ENCODE peak calls at places on chromosomes 12 and 14, in seven cellular contexts. One of them, this sample, is unnamed.
A peak's percentile ranks its signal among the peaks of the same experiment; 100 is the strongest.

GRCh38 chr12:27653661-27654060 is 42.6 kb upstream of the REP15 start:
- DNase-seq in stimulated activated CD4-positive, alpha-beta T cell treated with anti-CD3 and anti-CD28 coated beads, Interleukin-4, amount 100 ng/mL, for 24 hours: no peak
- DNase-seq in aorta: no peak
- DNase-seq in GM03348: no peak
- DNase-seq in GM13976: no peak
- DNase-seq in NCI-H345: no peak
- DNase-seq in nucleus accumbens: no peak
- DNase-seq in this sample: no peak

GRCh38 chr14:63492391-63492790 is 50.8 kb downstream of the PPP2R5E start:
- DNase-seq in GM13976: no peak
- DNase-seq in NCI-H345: no peak
- DNase-seq in nucleus accumbens: no peak
- DNase-seq in stimulated activated CD4-positive, alpha-beta T cell treated with anti-CD3 and anti-CD28 coated beads, Interleukin-4, amount 100 ng/mL, for 24 hours: no peak
- DNase-seq in GM03348: peak; percentile 71
- DNase-seq in aorta: no peak
- DNase-seq in this sample: no peak

GRCh38 chr12:54634795-54635194 is at the start of gene LACRT:
- DNase-seq in GM13976: no peak
- DNase-seq in nucleus accumbens: no peak
- DNase-seq in stimulated activated CD4-positive, alpha-beta T cell treated with anti-CD3 and anti-CD28 coated beads, Interleukin-4, amount 100 ng/mL, for 24 hours: no peak
- DNase-seq in aorta: no peak
- DNase-seq in GM03348: no peak
- DNase-seq in NCI-H345: no peak
- DNase-seq in this sample: no peak

GRCh38 chr12:114408881-114409795 is 3.2 kb upstream of the TBX5 start:
- DNase-seq in NCI-H345: no peak
- DNase-seq in stimulated activated CD4-positive, alpha-beta T cell treated with anti-CD3 and anti-CD28 coated beads, Interleukin-4, amount 100 ng/mL, for 24 hours: no peak
- DNase-seq in nucleus accumbens: no peak
- DNase-seq in GM13976: peak; percentile 29
- DNase-seq in GM03348: peak; percentile 68
- DNase-seq in aorta: no peak
- DNase-seq in this sample: no peak

GRCh38 chr14:68879321-68879781 is 86.5 kb upstream of the ZFP36L1 start:
- DNase-seq in GM13976: no peak
- DNase-seq in GM03348: no peak
- DNase-seq in NCI-H345: no peak
- DNase-seq in stimulated activated CD4-positive, alpha-beta T cell treated with anti-CD3 and anti-CD28 coated beads, Interleukin-4, amount 100 ng/mL, for 24 hours: no peak
- DNase-seq in nucleus accumbens: no peak
- DNase-seq in aorta: no peak
- DNase-seq in this sample: no peak

GRCh38 chr14:100077441-100077840 is 12.2 kb downstream of the EVL start:
- DNase-seq in aorta: no peak
- DNase-seq in stimulated activated CD4-positive, alpha-beta T cell treated with anti-CD3 and anti-CD28 coated beads, Interleukin-4, amount 100 ng/mL, for 24 hours: no peak
- DNase-seq in nucleus accumbens: no peak
- DNase-seq in NCI-H345: no peak
- DNase-seq in GM03348: no peak
- DNase-seq in GM13976: no peak
- DNase-seq in this sample: no peak

GRCh38 chr14:58887931-58888330 is 250.2 kb downstream of the DACT1 start:
- DNase-seq in GM03348: no peak
- DNase-seq in NCI-H345: no peak
- DNase-seq in aorta: no peak
- DNase-seq in nucleus accumbens: no peak
- DNase-seq in stimulated activated CD4-positive, alpha-beta T cell treated with anti-CD3 and anti-CD28 coated beads, Interleukin-4, amount 100 ng/mL, for 24 hours: no peak
- DNase-seq in GM13976: no peak
- DNase-seq in this sample: no peak

GRCh38 chr14:23433457-23433856 is 2.0 kb downstream of the MYH7 start:
- DNase-seq in GM13976: no peak
- DNase-seq in nucleus accumbens: no peak
- DNase-seq in NCI-H345: no peak
- DNase-seq in stimulated activated CD4-positive, alpha-beta T cell treated with anti-CD3 and anti-CD28 coated beads, Interleukin-4, amount 100 ng/mL, for 24 hours: no peak
- DNase-seq in aorta: no peak
- DNase-seq in GM03348: no peak
- DNase-seq in this sample: no peak

GRCh38 chr12:56437430-56438176 is 11.6 kb downstream of the TIMELESS start:
- DNase-seq in NCI-H345: no peak
- DNase-seq in GM03348: no peak
- DNase-seq in stimulated activated CD4-positive, alpha-beta T cell treated with anti-CD3 and anti-CD28 coated beads, Interleukin-4, amount 100 ng/mL, for 24 hours: no peak
- DNase-seq in aorta: no peak
- DNase-seq in GM13976: no peak
- DNase-seq in nucleus accumbens: no peak
- DNase-seq in this sample: no peak

GRCh38 chr14:23123419-23123818 is 4.4 kb upstream of the CEBPE start:
- DNase-seq in aorta: peak; percentile 67
- DNase-seq in GM03348: peak; percentile 52
- DNase-seq in GM13976: no peak
- DNase-seq in NCI-H345: peak; percentile 41
- DNase-seq in stimulated activated CD4-positive, alpha-beta T cell treated with anti-CD3 and anti-CD28 coated beads, Interleukin-4, amount 100 ng/mL, for 24 hours: no peak
- DNase-seq in nucleus accumbens: no peak
- DNase-seq in this sample: peak; percentile 30

GRCh38 chr14:72559227-72559626 is 334.7 kb downstream of the DPF3 start:
- DNase-seq in NCI-H345: no peak
- DNase-seq in GM13976: peak; percentile 20
- DNase-seq in nucleus accumbens: no peak
- DNase-seq in aorta: no peak
- DNase-seq in stimulated activated CD4-positive, alpha-beta T cell treated with anti-CD3 and anti-CD28 coated beads, Interleukin-4, amount 100 ng/mL, for 24 hours: no peak
- DNase-seq in GM03348: no peak
- DNase-seq in this sample: no peak

GRCh38 chr12:7645395-7646177 is 20.1 kb downstream of the APOBEC1 start:
- DNase-seq in NCI-H345: peak; percentile 3
- DNase-seq in GM03348: peak; percentile 61
- DNase-seq in nucleus accumbens: no peak
- DNase-seq in stimulated activated CD4-positive, alpha-beta T cell treated with anti-CD3 and anti-CD28 coated beads, Interleukin-4, amount 100 ng/mL, for 24 hours: peak; percentile 36
- DNase-seq in aorta: no peak
- DNase-seq in GM13976: peak; percentile 59
- DNase-seq in this sample: peak; percentile 16

GRCh38 chr12:117403586-117404139 is 42.2 kb upstream of the NOS1 start:
- DNase-seq in aorta: no peak
- DNase-seq in GM03348: no peak
- DNase-seq in nucleus accumbens: no peak
- DNase-seq in NCI-H345: no peak
- DNase-seq in stimulated activated CD4-positive, alpha-beta T cell treated with anti-CD3 and anti-CD28 coated beads, Interleukin-4, amount 100 ng/mL, for 24 hours: no peak
- DNase-seq in GM13976: no peak
- DNase-seq in this sample: no peak

GRCh38 chr12:56081393-56082347 is 1.7 kb downstream of the ERBB3 start:
- DNase-seq in NCI-H345: no peak
- DNase-seq in GM13976: no peak
- DNase-seq in nucleus accumbens: peak; percentile 57
- DNase-seq in aorta: no peak
- DNase-seq in GM03348: no peak
- DNase-seq in stimulated activated CD4-positive, alpha-beta T cell treated with anti-CD3 and anti-CD28 coated beads, Interleukin-4, amount 100 ng/mL, for 24 hours: no peak
- DNase-seq in this sample: no peak

GRCh38 chr12:67758119-67758873 is 109.8 kb downstream of the DYRK2 start:
- DNase-seq in stimulated activated CD4-positive, alpha-beta T cell treated with anti-CD3 and anti-CD28 coated beads, Interleukin-4, amount 100 ng/mL, for 24 hours: no peak
- DNase-seq in GM13976: peak; percentile 22
- DNase-seq in GM03348: no peak
- DNase-seq in NCI-H345: no peak
- DNase-seq in aorta: no peak
- DNase-seq in nucleus accumbens: no peak
- DNase-seq in this sample: no peak